ENCODE peak calls at places on chromosomes 1 and 21, in five cellular contexts. One of them, this sample, is unnamed.

GRCh38 chr21:37001446-37001845 is 5.1 kb upstream of the RIPPLY3 start:
- DNase-seq in M059J: no peak
- DNase-seq in EL: no peak
- DNase-seq in Daoy: no peak
- DNase-seq in skeletal muscle cell: no peak
- DNase-seq in this sample: no peak

GRCh38 chr1:39726600-39726999 is 12.1 kb upstream of the PPIE start:
- DNase-seq in M059J: no peak
- DNase-seq in EL: no peak
- DNase-seq in Daoy: no peak
- DNase-seq in skeletal muscle cell: no peak
- DNase-seq in this sample: no peak

GRCh38 chr21:31289702-31290101 is 54.4 kb downstream of the TIAM1 start:
- DNase-seq in M059J: no peak
- DNase-seq in EL: no peak
- DNase-seq in Daoy: no peak
- DNase-seq in skeletal muscle cell: no peak
- DNase-seq in this sample: no peak

GRCh38 chr1:216600730-216601426 is 122.4 kb downstream of the ESRRG start:
- DNase-seq in M059J: peak
- DNase-seq in EL: peak
- DNase-seq in Daoy: peak
- DNase-seq in skeletal muscle cell: peak
- DNase-seq in this sample: peak

GRCh38 chr1:201013991-201014815 is 9.3 kb downstream of the KIF21B start:
- DNase-seq in M059J: no peak
- DNase-seq in EL: no peak
- DNase-seq in Daoy: no peak
- DNase-seq in skeletal muscle cell: no peak
- DNase-seq in this sample: no peak

GRCh38 chr1:96096138-96097011 is 625.2 kb upstream of the PTBP2 start:
- DNase-seq in M059J: no peak
- DNase-seq in EL: no peak
- DNase-seq in Daoy: no peak
- DNase-seq in skeletal muscle cell: no peak
- DNase-seq in this sample: no peak

GRCh38 chr21:16420086-16420724 is 690.4 kb downstream of the USP25 start:
- DNase-seq in M059J: peak
- DNase-seq in EL: peak
- DNase-seq in Daoy: peak
- DNase-seq in skeletal muscle cell: no peak
- DNase-seq in this sample: no peak

GRCh38 chr1:216183007-216183406 is 240.2 kb downstream of the USH2A start:
- DNase-seq in M059J: peak
- DNase-seq in EL: peak
- DNase-seq in Daoy: peak
- DNase-seq in skeletal muscle cell: peak
- DNase-seq in this sample: no peak

GRCh38 chr21:43905726-43906455 is 40.9 kb downstream of the AGPAT3 start:
- DNase-seq in M059J: no peak
- DNase-seq in EL: no peak
- DNase-seq in Daoy: no peak
- DNase-seq in skeletal muscle cell: no peak
- DNase-seq in this sample: no peak

GRCh38 chr1:232816324-232816723 is 11.1 kb downstream of the MAP10 start:
- DNase-seq in M059J: no peak
- DNase-seq in EL: no peak
- DNase-seq in Daoy: no peak
- DNase-seq in skeletal muscle cell: no peak
- DNase-seq in this sample: no peak

GRCh38 chr1:26538480-26539412 is 9.2 kb downstream of the RPS6KA1 start:
- DNase-seq in M059J: peak
- DNase-seq in EL: peak
- DNase-seq in Daoy: peak
- DNase-seq in skeletal muscle cell: no peak
- DNase-seq in this sample: no peak

GRCh38 chr1:108051625-108052382 is 86.8 kb upstream of the VAV3 start:
- DNase-seq in M059J: no peak
- DNase-seq in EL: no peak
- DNase-seq in Daoy: no peak
- DNase-seq in skeletal muscle cell: no peak
- DNase-seq in this sample: no peak

GRCh38 chr1:244322791-244323521 is 128.8 kb downstream of the ADSS2 start:
- DNase-seq in M059J: peak
- DNase-seq in EL: peak
- DNase-seq in Daoy: peak
- DNase-seq in skeletal muscle cell: peak
- DNase-seq in this sample: no peak

GRCh38 chr1:201309420-201309819 is 26.1 kb downstream of the PKP1 start:
- DNase-seq in M059J: peak
- DNase-seq in EL: peak
- DNase-seq in Daoy: peak
- DNase-seq in skeletal muscle cell: no peak
- DNase-seq in this sample: peak

GRCh38 chr1:145858937-145859490 is at the start of gene PIAS3:
- DNase-seq in M059J: peak
- DNase-seq in EL: peak
- DNase-seq in Daoy: peak
- DNase-seq in skeletal muscle cell: peak
- DNase-seq in this sample: peak

GRCh38 chr1:168386949-168387586 is 106.4 kb downstream of the TBX19 start:
- DNase-seq in M059J: peak
- DNase-seq in EL: no peak
- DNase-seq in Daoy: no peak
- DNase-seq in skeletal muscle cell: no peak
- DNase-seq in this sample: peak

GRCh38 chr1:59165353-59165752 is 131.5 kb upstream of the FGGY start:
- DNase-seq in M059J: peak
- DNase-seq in EL: no peak
- DNase-seq in Daoy: no peak
- DNase-seq in skeletal muscle cell: no peak
- DNase-seq in this sample: no peak

GRCh38 chr1:54290443-54291184 is 90.6 kb downstream of the MRPL37 start:
- DNase-seq in M059J: peak
- DNase-seq in EL: no peak
- DNase-seq in Daoy: no peak
- DNase-seq in skeletal muscle cell: no peak
- DNase-seq in this sample: no peak

GRCh38 chr1:85494957-85495266 is 30.0 kb upstream of the DDAH1 start:
- DNase-seq in M059J: peak
- DNase-seq in EL: peak
- DNase-seq in Daoy: peak
- DNase-seq in skeletal muscle cell: no peak
- DNase-seq in this sample: peak

GRCh38 chr1:179781962-179782361 is 38.9 kb downstream of the FAM163A start:
- DNase-seq in M059J: no peak
- DNase-seq in EL: no peak
- DNase-seq in Daoy: no peak
- DNase-seq in skeletal muscle cell: no peak
- DNase-seq in this sample: no peak

GRCh38 chr1:8021676-8022266 is 4.3 kb downstream of the ERRFI1 start:
- DNase-seq in M059J: peak
- DNase-seq in EL: no peak
- DNase-seq in Daoy: no peak
- DNase-seq in skeletal muscle cell: no peak
- DNase-seq in this sample: no peak

GRCh38 chr1:177872563-177872900 is 97.3 kb downstream of the SEC16B start:
- DNase-seq in M059J: no peak
- DNase-seq in EL: no peak
- DNase-seq in Daoy: no peak
- DNase-seq in skeletal muscle cell: no peak
- DNase-seq in this sample: no peak

GRCh38 chr1:198663996-198664789 is 25.4 kb downstream of the PTPRC start:
- DNase-seq in M059J: no peak
- DNase-seq in EL: no peak
- DNase-seq in Daoy: no peak
- DNase-seq in skeletal muscle cell: no peak
- DNase-seq in this sample: no peak

GRCh38 chr1:170032531-170033295 is 41.8 kb downstream of the KIFAP3 start:
- DNase-seq in M059J: peak
- DNase-seq in EL: peak
- DNase-seq in Daoy: no peak
- DNase-seq in skeletal muscle cell: peak
- DNase-seq in this sample: no peak

GRCh38 chr1:11196945-11197344 is 7.8 kb downstream of the ANGPTL7 start:
- DNase-seq in M059J: peak
- DNase-seq in EL: no peak
- DNase-seq in Daoy: no peak
- DNase-seq in skeletal muscle cell: no peak
- DNase-seq in this sample: no peak

GRCh38 chr1:204348722-204349121 is 11.0 kb downstream of the PLEKHA6 start:
- DNase-seq in M059J: peak
- DNase-seq in EL: peak
- DNase-seq in Daoy: peak
- DNase-seq in skeletal muscle cell: no peak
- DNase-seq in this sample: no peak

This sample was measured in RWPE2.